ENCODE peak calls at places on chromosomes 5 and 9, in nine cellular contexts. K is uterus, D is ascending aorta, A is aorta, N is upper lobe of right lung, X is GM23338, U is right lobe of liver, G is cardiac fibroblast, L is IMR-90. J is an unnamed sample.

GRCh38 chr5:127925916-127926315 is 157.7 kb upstream of the SLC12A2 start:
- DNase-seq in N (no peak), L (no peak), G (peak), X (no peak), K (no peak), D (no peak), U (no peak), A (no peak), J (no peak)

GRCh38 chr5:176530406-176530982 is 6.7 kb downstream of the RNF44 start:
- DNase-seq in K (no peak), N (no peak), G (no peak), X (no peak), D (no peak), A (peak), L (no peak), U (no peak), J (no peak)

GRCh38 chr9:97441729-97442128 is 29.8 kb downstream of the TDRD7 start:
- DNase-seq in A (no peak), G (peak), X (no peak), U (no peak), D (no peak), L (no peak), K (no peak), N (no peak), J (no peak)

GRCh38 chr5:39464096-39464495 is 39.3 kb upstream of the DAB2 start:
- DNase-seq in L (no peak), X (no peak), U (no peak), K (no peak), N (no peak), D (no peak), A (no peak), G (no peak), J (no peak)

GRCh38 chr9:116190997-116191396 is 37.4 kb downstream of the PAPPA start:
- DNase-seq in U (no peak), K (no peak), A (no peak), L (peak), X (no peak), D (no peak), N (no peak), G (peak), J (no peak)

GRCh38 chr5:143386725-143387124 is 16.8 kb downstream of the NR3C1 start:
- DNase-seq in X (no peak), K (no peak), U (no peak), A (no peak), G (peak), L (peak), N (no peak), D (no peak), J (no peak)

GRCh38 chr5:39475055-39475454 is 50.3 kb upstream of the DAB2 start:
- DNase-seq in K (no peak), U (no peak), N (no peak), G (no peak), X (no peak), D (no peak), L (no peak), A (no peak), J (no peak)

GRCh38 chr5:82509726-82510125 is 231.6 kb upstream of the RPS23 start:
- DNase-seq in G (no peak), L (no peak), N (no peak), K (no peak), D (no peak), U (no peak), A (no peak), X (peak), J (no peak)

GRCh38 chr9:113363336-113363735 is 13.4 kb downstream of the HDHD3 start:
- DNase-seq in G (no peak), L (no peak), X (no peak), K (no peak), D (no peak), A (no peak), U (no peak), N (no peak), J (no peak)

GRCh38 chr9:89497181-89497963 is 541 bp downstream of the SEMA4D start:
- DNase-seq in G (no peak), U (no peak), A (peak), X (peak), N (no peak), D (no peak), K (no peak), L (no peak), J (peak)

GRCh38 chr9:137439158-137439714 is 1.9 kb downstream of the ENTPD8 start:
- DNase-seq in U (no peak), X (no peak), A (peak), D (no peak), N (peak), L (no peak), K (no peak), G (no peak), J (no peak)

GRCh38 chr5:137836997-137837396 is 30.7 kb upstream of the MYOT start:
- DNase-seq in X (no peak), G (peak), K (no peak), N (no peak), D (no peak), A (no peak), L (peak), U (no peak), J (no peak)

GRCh38 chr9:104795082-104795481 is 31.2 kb downstream of the NIPSNAP3B start:
- DNase-seq in X (no peak), A (no peak), D (peak), G (peak), N (no peak), L (no peak), U (no peak), K (no peak), J (no peak)

GRCh38 chr5:5492087-5492933 is 69.8 kb downstream of the ICE1 start:
- DNase-seq in A (no peak), X (peak), N (no peak), G (peak), D (no peak), U (no peak), K (no peak), L (peak), J (no peak)

GRCh38 chr5:14733661-14734060 is 69.1 kb downstream of the OTULIN start:
- DNase-seq in A (no peak), X (no peak), K (no peak), L (no peak), N (no peak), G (no peak), U (no peak), D (no peak), J (no peak)

GRCh38 chr5:135720191-135720590 is 114.3 kb upstream of the SLC25A48 start:
- DNase-seq in L (no peak), D (no peak), K (no peak), U (no peak), G (no peak), N (no peak), A (no peak), X (no peak), J (no peak)

GRCh38 chr9:104860280-104860679 is 67.7 kb downstream of the ABCA1 start:
- DNase-seq in D (no peak), G (no peak), L (peak), N (no peak), A (no peak), K (no peak), U (no peak), X (no peak), J (no peak)

GRCh38 chr9:110669439-110669838 is 848 bp downstream of the MUSK start:
- DNase-seq in X (no peak), N (no peak), L (no peak), U (no peak), K (no peak), D (no peak), G (peak), A (no peak), J (no peak)

GRCh38 chr9:101311759-101312420 is 72.9 kb downstream of the BAAT start:
- DNase-seq in U (no peak), A (no peak), L (peak), X (peak), N (no peak), K (no peak), G (peak), D (no peak), J (peak)

GRCh38 chr5:142063878-142064331 is 44.7 kb upstream of the NDFIP1 start:
- DNase-seq in A (peak), G (peak), D (peak), N (no peak), L (peak), U (no peak), K (peak), X (peak), J (peak)

GRCh38 chr5:154285661-154286408 is 95.3 kb downstream of the GALNT10 start:
- DNase-seq in U (no peak), G (peak), A (no peak), X (no peak), K (no peak), L (peak), D (no peak), N (no peak), J (no peak)

GRCh38 chr5:77426670-77427069 is 65.4 kb downstream of the WDR41 start:
- DNase-seq in N (no peak), X (no peak), L (peak), U (no peak), K (no peak), G (peak), A (no peak), D (no peak), J (no peak)

GRCh38 chr9:73348485-73348884 is 196.8 kb downstream of the ANXA1 start:
- DNase-seq in K (no peak), U (no peak), D (no peak), N (no peak), G (peak), L (no peak), X (peak), A (no peak), J (no peak)

GRCh38 chr5:157735991-157736390 is 4.8 kb downstream of the THG1L start:
- DNase-seq in X (no peak), L (no peak), A (no peak), D (no peak), K (no peak), G (no peak), U (no peak), N (no peak), J (no peak)

GRCh38 chr5:170818222-170818621 is 34.7 kb downstream of the GABRP start:
- DNase-seq in K (no peak), A (no peak), G (peak), L (peak), X (no peak), D (no peak), N (no peak), U (no peak), J (no peak)

GRCh38 chr9:69885474-69885929 is 64.9 kb downstream of the CFAP95 start:
- DNase-seq in N (no peak), X (no peak), A (no peak), G (peak), U (no peak), L (no peak), K (no peak), D (no peak), J (no peak)

GRCh38 chr9:128838338-128838737 is 8.7 kb upstream of the SPOUT1 start:
- DNase-seq in G (no peak), D (no peak), U (no peak), L (no peak), N (no peak), X (no peak), A (no peak), K (no peak), J (no peak)

GRCh38 chr9:128829477-128830251 is at the start of gene SPOUT1:
- DNase-seq in A (peak), X (peak), G (peak), D (peak), N (peak), L (peak), U (peak), K (peak), J (peak)

GRCh38 chr9:128836509-128837145 is 7.0 kb upstream of the SPOUT1 start:
- DNase-seq in X (no peak), A (no peak), U (no peak), G (no peak), N (no peak), D (no peak), L (no peak), K (no peak), J (no peak)

GRCh38 chr9:128835246-128836210 is 5.9 kb upstream of the SPOUT1 start:
- DNase-seq in N (no peak), K (no peak), G (no peak), L (no peak), U (no peak), D (no peak), X (no peak), A (no peak), J (no peak)

DNA sequence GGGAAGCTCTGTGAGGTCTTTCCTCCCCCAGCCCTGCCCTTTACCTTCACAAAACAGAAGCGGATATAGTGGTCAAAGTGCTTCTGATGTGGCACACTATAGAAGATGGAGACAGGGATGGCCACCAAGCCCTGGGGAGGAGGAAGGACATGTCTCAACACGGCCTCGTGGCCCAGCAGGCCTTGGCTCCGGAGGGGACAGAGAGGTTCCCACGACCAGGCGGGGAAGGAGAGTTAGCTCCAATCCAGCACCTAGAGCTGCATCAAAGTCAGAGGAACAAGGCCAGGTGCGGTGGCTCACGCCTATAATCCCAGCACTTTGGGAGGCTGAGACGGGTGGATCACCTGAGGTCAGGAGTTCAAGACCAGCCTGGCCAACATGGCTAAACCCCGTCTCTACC is 4.1 kb upstream of the SPOUT1 start:
- DNase-seq in D (no peak), X (no peak), N (no peak), U (no peak), G (no peak), L (no peak), K (no peak), A (no peak), J (no peak)
- H3K4me3 ChIP-seq in D (no peak), X (no peak), N (no peak), U (no peak), G (no peak), L (no peak), K (no peak), A (no peak), J (no peak)

GRCh38 chr5:57695179-57695578 is 212.6 kb upstream of the ACTBL2 start:
- DNase-seq in U (no peak), G (no peak), X (no peak), L (no peak), A (no peak), K (no peak), N (no peak), D (no peak), J (no peak)
- H3K4me3 ChIP-seq in U (no peak), G (no peak), X (no peak), L (no peak), A (no peak), K (no peak), N (no peak), D (no peak), J (no peak)

GRCh38 chr9:124343533-124344290 is 71.5 kb downstream of the PSMB7 start:
- DNase-seq in G (no peak), U (no peak), D (no peak), L (no peak), N (peak), A (peak), X (no peak), K (no peak), J (peak)
- H3K4me3 ChIP-seq in G (no peak), U (no peak), D (peak), L (no peak), N (no peak), A (no peak), X (no peak), K (no peak), J (no peak)

DNA sequence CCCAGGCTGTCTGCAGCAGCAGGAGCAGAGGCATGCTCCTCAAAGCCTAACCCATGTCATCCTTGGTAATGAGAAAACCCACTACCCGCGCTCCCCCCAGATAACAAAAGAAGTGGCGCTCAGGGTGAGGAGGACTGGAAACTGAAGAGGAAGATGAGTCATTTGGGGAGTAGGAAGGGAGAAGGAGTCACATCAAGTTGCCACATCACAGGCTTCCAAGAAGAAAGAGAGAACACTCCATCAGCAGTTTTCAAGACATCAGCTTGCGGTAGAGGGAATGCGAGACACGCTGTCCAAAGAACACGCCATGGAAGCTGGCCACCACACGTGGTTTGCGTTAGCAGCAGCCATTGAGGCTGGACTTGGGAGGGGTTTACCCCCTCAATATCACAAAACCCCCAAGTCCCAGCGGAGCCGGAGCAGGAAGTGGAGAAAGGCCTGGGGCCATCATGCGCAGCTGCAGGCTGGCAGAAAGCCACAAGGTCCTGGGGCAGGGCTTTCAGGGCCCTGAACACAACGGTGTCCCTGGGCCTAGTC is 41.5 kb downstream of the SH3PXD2B start:
- DNase-seq in U (peak), A (peak), N (peak), L (peak), X (no peak), K (peak), G (peak), D (peak), J (peak)
- H3K4me3 ChIP-seq in U (no peak), A (no peak), N (no peak), L (no peak), X (no peak), K (no peak), G (no peak), D (no peak), J (no peak)

DNA sequence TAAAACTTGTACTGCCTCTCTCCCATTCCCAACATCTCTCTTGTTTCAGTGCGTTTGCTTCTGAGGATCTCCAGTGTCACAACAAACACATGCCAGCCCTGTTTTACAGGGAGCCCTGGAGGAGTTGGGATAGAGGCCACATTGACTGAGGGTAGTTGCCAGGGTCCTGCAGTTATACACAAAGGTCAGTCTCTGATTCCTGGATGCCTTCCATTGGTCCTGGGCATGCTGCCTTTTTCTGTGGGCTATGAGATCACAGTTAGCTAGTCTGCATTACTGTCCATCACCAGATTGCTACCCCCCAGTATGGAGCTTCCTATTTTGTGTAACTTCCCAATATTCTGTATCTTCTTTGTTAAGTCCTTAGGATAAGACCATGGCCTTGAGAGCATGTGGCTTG is 9.3 kb downstream of the NUDT2 start:
- DNase-seq in L (no peak), K (no peak), A (no peak), D (no peak), G (no peak), N (no peak), U (peak), X (no peak), J (no peak)
- H3K4me3 ChIP-seq in L (no peak), K (no peak), A (no peak), D (no peak), G (no peak), N (no peak), U (no peak), X (no peak), J (no peak)

DNA sequence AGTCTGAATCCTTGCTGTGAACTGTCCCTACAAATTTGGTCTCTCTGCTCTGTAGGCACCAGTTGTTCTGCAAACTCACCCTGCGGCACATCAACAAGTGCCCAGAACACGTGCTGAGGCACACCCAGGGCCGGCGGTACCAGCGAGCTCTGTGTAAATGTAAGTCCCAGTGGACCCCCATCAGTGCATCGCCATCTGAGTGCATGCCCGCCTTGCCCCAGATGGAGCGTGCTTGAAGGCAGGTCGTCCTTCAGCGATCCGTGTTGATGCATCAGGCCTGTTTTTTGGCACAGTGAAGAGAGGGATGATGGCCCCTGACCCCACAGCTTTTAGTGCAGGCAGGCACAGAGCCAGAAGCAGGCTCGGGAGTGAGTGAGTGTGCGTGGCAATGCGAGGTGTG is 1.3 kb downstream of the SURF2 start:
- DNase-seq in A (no peak), D (no peak), K (no peak), U (no peak), X (no peak), N (no peak), L (no peak), G (no peak), J (no peak)
- H3K4me3 ChIP-seq in A (no peak), D (no peak), K (no peak), U (no peak), X (peak), N (no peak), L (no peak), G (no peak), J (no peak)